ENCODE peak calls at places on chromosomes 5 and 9, in eight cellular contexts. N is fibroblast of pulmonary artery; R is T-helper 2 cell; O is caudate nucleus; E is activated gamma-delta T cell treated with Interleukin-2 at 50 U/mL for 16 hours; H is CD4-positive, CD25-positive, alpha-beta regulatory T cell; A is stimulated activated CD4-positive, alpha-beta T cell treated with anti-CD3 and anti-CD28 coated beads, Interleukin-2, amount 100 ng/mL, for 24 hours; Z is mesothelial cell of epicardium. S is an unnamed sample.

GRCh38 chr5:7869474-7870136 is 657 bp downstream of the MTRR start:
- DNase-seq in N (peak), R (peak), O (no peak), E (no peak), H (no peak), A (peak), Z (peak), S (no peak)

GRCh38 chr9:115262477-115262876 is 144.5 kb upstream of the TNC start:
- DNase-seq in N (peak), R (no peak), O (no peak), E (no peak), H (no peak), A (no peak), Z (peak), S (no peak)

GRCh38 chr5:150449491-150450339 is at the start of gene RPS14:
- DNase-seq in N (peak), R (peak), O (peak), E (peak), H (peak), A (peak), Z (peak), S (peak)

GRCh38 chr5:176716320-176716719 is 69.0 kb downstream of the TSPAN17 start:
- DNase-seq in N (peak), R (no peak), O (no peak), E (no peak), H (no peak), A (no peak), Z (no peak), S (no peak)

GRCh38 chr5:143212261-143212660 is 191.2 kb downstream of the NR3C1 start:
- DNase-seq in N (no peak), R (no peak), O (no peak), E (no peak), H (no peak), A (no peak), Z (no peak), S (no peak)

GRCh38 chr9:69835412-69836080 is 14.9 kb downstream of the CFAP95 start:
- DNase-seq in N (no peak), R (no peak), O (no peak), E (no peak), H (no peak), A (no peak), Z (no peak), S (no peak)

GRCh38 chr9:21385131-21385665 is at the start of gene IFNA2:
- DNase-seq in N (no peak), R (no peak), O (no peak), E (no peak), H (no peak), A (no peak), Z (no peak), S (no peak)

GRCh38 chr9:3827175-3827574 is 301.4 kb upstream of the RFX3 start:
- DNase-seq in N (no peak), R (no peak), O (no peak), E (no peak), H (no peak), A (no peak), Z (no peak), S (no peak)

GRCh38 chr9:89592963-89593775 is 11.6 kb upstream of the GADD45G start:
- DNase-seq in N (peak), R (no peak), O (no peak), E (no peak), H (no peak), A (no peak), Z (no peak), S (no peak)

GRCh38 chr9:78778843-78779486 is 482.0 kb downstream of the PSAT1 start:
- DNase-seq in N (peak), R (no peak), O (no peak), E (no peak), H (no peak), A (no peak), Z (no peak), S (no peak)

GRCh38 chr5:158786390-158786789 is 313.3 kb downstream of the EBF1 start:
- DNase-seq in N (no peak), R (no peak), O (no peak), E (no peak), H (no peak), A (no peak), Z (no peak), S (no peak)

GRCh38 chr5:78908173-78908901 is 76.8 kb downstream of the ARSB start:
- DNase-seq in N (peak), R (no peak), O (peak), E (no peak), H (no peak), A (no peak), Z (no peak), S (no peak)

GRCh38 chr5:116137544-116138378 is 52.9 kb downstream of the COMMD10 start:
- DNase-seq in N (peak), R (no peak), O (no peak), E (no peak), H (no peak), A (no peak), Z (no peak), S (no peak)

GRCh38 chr5:3925935-3926334 is 330.3 kb downstream of the IRX1 start:
- DNase-seq in N (no peak), R (no peak), O (no peak), E (no peak), H (no peak), A (no peak), Z (no peak), S (no peak)

GRCh38 chr9:134233022-134233421 is 68.7 kb upstream of the RNU6ATAC start:
- DNase-seq in N (no peak), R (no peak), O (no peak), E (no peak), H (no peak), A (no peak), Z (no peak), S (no peak)

GRCh38 chr9:76135902-76136301 is 245.4 kb downstream of the PCSK5 start:
- DNase-seq in N (no peak), R (no peak), O (no peak), E (no peak), H (no peak), A (no peak), Z (no peak), S (no peak)

GRCh38 chr5:132270706-132271105 is 13.2 kb downstream of the PDLIM4 start:
- DNase-seq in N (no peak), R (no peak), O (no peak), E (no peak), H (no peak), A (no peak), Z (no peak), S (no peak)

GRCh38 chr9:136943291-136944093 is 1.0 kb downstream of the FBXW5 start:
- DNase-seq in N (peak), R (no peak), O (no peak), E (no peak), H (peak), A (peak), Z (no peak), S (no peak)

GRCh38 chr5:138148811-138149210 is 9.6 kb upstream of the NME5 start:
- DNase-seq in N (peak), R (no peak), O (no peak), E (no peak), H (no peak), A (no peak), Z (no peak), S (no peak)

GRCh38 chr9:23464275-23464674 is 361.8 kb downstream of the ELAVL2 start:
- DNase-seq in N (no peak), R (no peak), O (no peak), E (no peak), H (no peak), A (no peak), Z (no peak), S (no peak)

GRCh38 chr5:55645304-55645703 is 66.8 kb downstream of the SLC38A9 start:
- DNase-seq in N (peak), R (no peak), O (no peak), E (no peak), H (no peak), A (no peak), Z (no peak), S (no peak)

GRCh38 chr9:22227986-22228385 is 218.6 kb upstream of the DMRTA1 start:
- DNase-seq in N (no peak), R (no peak), O (no peak), E (no peak), H (no peak), A (no peak), Z (no peak), S (no peak)

GRCh38 chr9:2132484-2133082 is 117.4 kb downstream of the SMARCA2 start:
- DNase-seq in N (peak), R (no peak), O (no peak), E (no peak), H (no peak), A (no peak), Z (no peak), S (no peak)

GRCh38 chr5:87876616-87877015 is 392.0 kb downstream of the TMEM161B start:
- DNase-seq in N (no peak), R (no peak), O (no peak), E (no peak), H (no peak), A (no peak), Z (no peak), S (no peak)

GRCh38 chr5:67037171-67037570 is 159.4 kb downstream of the CD180 start:
- DNase-seq in N (no peak), R (no peak), O (no peak), E (no peak), H (no peak), A (no peak), Z (no peak), S (no peak)

GRCh38 chr5:142000709-142001484 is 11.9 kb downstream of the GNPDA1 start:
- DNase-seq in N (peak), R (no peak), O (no peak), E (no peak), H (no peak), A (no peak), Z (no peak), S (no peak)

GRCh38 chr9:93577940-93578682 is 1.7 kb downstream of the PHF2 start:
- DNase-seq in N (no peak), R (no peak), O (no peak), E (no peak), H (no peak), A (no peak), Z (no peak), S (no peak)

GRCh38 chr9:136203406-136204085 is 1.4 kb downstream of the LHX3 start:
- DNase-seq in N (no peak), R (no peak), O (no peak), E (no peak), H (no peak), A (no peak), Z (no peak), S (no peak)

GRCh38 chr9:100819980-100820379 is 208.5 kb upstream of the PLPPR1 start:
- DNase-seq in N (no peak), R (no peak), O (no peak), E (no peak), H (no peak), A (no peak), Z (no peak), S (no peak)

GRCh38 chr5:150108711-150109605 is 22.6 kb upstream of the CSF1R start:
- DNase-seq in N (no peak), R (no peak), O (no peak), E (no peak), H (no peak), A (no peak), Z (no peak), S (no peak)

GRCh38 chr5:36648426-36648825 is 42.0 kb downstream of the SLC1A3 start:
- DNase-seq in N (no peak), R (no peak), O (no peak), E (no peak), H (no peak), A (no peak), Z (no peak), S (no peak)

GRCh38 chr9:72497476-72498065 is 23.8 kb upstream of the TMC1 start:
- DNase-seq in N (no peak), R (no peak), O (no peak), E (no peak), H (no peak), A (no peak), Z (no peak), S (no peak)

GRCh38 chr5:151123897-151124751 is 33.5 kb downstream of the ANXA6 start:
- DNase-seq in N (peak), R (no peak), O (no peak), E (peak), H (no peak), A (peak), Z (no peak), S (peak)

GRCh38 chr5:180193749-180194375 is 15.1 kb downstream of the RASGEF1C start:
- DNase-seq in N (no peak), R (no peak), O (no peak), E (no peak), H (no peak), A (no peak), Z (no peak), S (no peak)

GRCh38 chr9:131889437-131890244 is 149.8 kb upstream of the RAPGEF1 start:
- DNase-seq in N (no peak), R (no peak), O (no peak), E (no peak), H (no peak), A (no peak), Z (no peak), S (no peak)

GRCh38 chr5:73300520-73301207 is 127.7 kb downstream of the TMEM174 start:
- DNase-seq in N (no peak), R (no peak), O (no peak), E (no peak), H (no peak), A (no peak), Z (no peak), S (no peak)